ENCODE peak calls at places on chromosomes 1 and 21, in five cellular contexts. W, G, K, S and A are unnamed samples.

GRCh38 chr21:31686272-31686913 is 26.9 kb downstream of the SOD1 start:
- DNase-seq in W (no peak), G (no peak), K (no peak), S (no peak), A (no peak)

GRCh38 chr1:21534674-21535378 is 25.6 kb downstream of the ALPL start:
- DNase-seq in W (peak; percentile 57), G (peak; percentile 34), K (no peak), S (peak; percentile 33), A (peak; percentile 87)

GRCh38 chr21:45997495-45998275 is 16.1 kb downstream of the COL6A1 start:
- DNase-seq in W (no peak), G (no peak), K (no peak), S (no peak), A (no peak)

GRCh38 chr1:147379889-147380288 is 137.4 kb downstream of the CHD1L start:
- DNase-seq in W (no peak), G (no peak), K (no peak), S (no peak), A (no peak)

GRCh38 chr1:45979778-45980176 is 152.7 kb downstream of the PIK3R3 start:
- DNase-seq in W (no peak), G (no peak), K (no peak), S (no peak), A (no peak)

GRCh38 chr1:164611754-164612642 is 53.0 kb downstream of the PBX1 start:
- DNase-seq in W (peak; percentile 95), G (peak; percentile 89), K (peak; percentile 16), S (peak; percentile 62), A (peak; percentile 76)

GRCh38 chr1:108016451-108016920 is 51.5 kb upstream of the VAV3 start:
- DNase-seq in W (peak; percentile 98), G (peak; percentile 13), K (peak; percentile 38), S (no peak), A (peak; percentile 85)

GRCh38 chr1:100322436-100323211 is 29.7 kb upstream of the CDC14A start:
- DNase-seq in W (no peak), G (no peak), K (no peak), S (no peak), A (no peak)

GRCh38 chr1:247085310-247085709 is 6.7 kb upstream of the ZNF670 start:
- DNase-seq in W (no peak), G (no peak), K (no peak), S (no peak), A (no peak)

GRCh38 chr1:247336390-247336789 is 4.7 kb upstream of the ZNF496 start:
- DNase-seq in W (no peak), G (no peak), K (no peak), S (no peak), A (no peak)

DNA sequence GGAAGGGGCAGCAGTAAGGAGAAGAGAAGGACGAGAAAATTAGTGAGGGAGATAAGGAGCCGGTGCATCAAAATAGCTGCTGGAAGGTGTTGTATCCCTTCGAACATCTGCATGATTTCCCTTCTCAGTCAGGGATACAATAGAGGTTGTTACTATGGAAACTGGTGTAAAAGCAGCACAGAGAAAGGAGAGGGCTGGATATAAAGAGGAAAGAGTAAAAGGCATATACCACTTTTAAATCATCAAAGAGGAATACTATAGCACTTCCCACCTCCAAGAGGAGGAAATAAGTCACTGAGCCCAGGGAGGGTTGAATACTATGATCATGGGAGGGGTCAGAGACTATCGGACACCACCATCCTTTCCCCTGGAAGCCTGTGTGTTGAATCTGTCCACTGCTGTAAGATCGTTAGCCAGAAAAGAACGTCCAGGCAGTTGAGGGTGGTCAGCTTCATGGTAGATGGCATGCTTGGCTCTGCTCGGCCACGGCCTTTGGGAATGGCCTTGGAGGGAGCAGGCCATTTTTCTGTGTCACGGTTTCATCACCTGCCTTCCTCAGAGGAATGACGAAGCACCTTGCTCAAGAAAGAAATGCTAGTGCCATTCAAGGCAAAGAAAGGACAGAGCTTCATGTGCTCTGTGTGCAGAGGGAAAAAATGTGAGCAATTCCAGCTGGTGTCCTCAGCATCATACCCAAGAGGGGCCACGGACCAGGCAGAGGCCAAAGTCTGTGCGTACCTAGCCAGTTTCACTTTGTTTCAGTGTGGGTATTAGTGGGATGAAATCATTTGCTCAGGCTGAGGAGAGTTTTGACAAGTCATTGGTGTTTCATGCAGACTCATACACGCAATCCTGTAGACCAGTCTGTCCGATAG is 64.2 kb downstream of the IRF2BP2 start:
- DNase-seq in W (no peak), G (peak; percentile 42), K (no peak), S (no peak), A (no peak)
- H3K4me2 ChIP-seq in W (peak overlapping the region; percentile 30), G (no peak overlapping the region), K (peak overlapping the region; percentile 68), S (no peak overlapping the region), A (no peak overlapping the region)

DNA sequence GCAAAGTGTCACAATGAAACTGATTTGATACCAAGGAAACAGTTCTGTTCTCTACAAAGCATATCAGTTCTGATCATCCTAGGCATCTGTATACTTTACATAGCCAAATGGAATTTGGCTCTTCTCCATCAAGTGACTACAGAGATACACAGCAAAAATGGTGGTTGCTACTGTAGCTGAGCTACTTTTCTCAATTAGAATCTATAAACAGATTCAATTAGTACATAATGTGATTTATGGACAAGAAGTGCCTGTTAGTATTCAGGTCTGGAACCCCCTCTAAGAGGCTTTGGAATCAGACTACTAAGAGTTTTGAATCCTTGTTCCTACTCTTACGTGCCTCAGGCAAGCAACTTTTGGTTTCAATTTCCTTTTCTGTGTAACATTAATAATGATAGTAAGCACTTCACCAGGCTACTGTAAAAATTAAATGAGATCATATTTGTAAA is 25.5 kb downstream of the C21orf91 start:
- DNase-seq in W (peak; percentile 66), G (peak; percentile 8), K (peak; percentile 39), S (no peak), A (no peak)
- H3K4me2 ChIP-seq in W (peak overlapping the region; percentile 61), G (peak overlapping the region; percentile 35), K (peak overlapping the region; percentile 58), S (no peak overlapping the region), A (no peak overlapping the region)

GRCh38 chr21:26945916-26946315 is 21.0 kb downstream of the ADAMTS5 start:
- DNase-seq in W (peak; percentile 12), G (no peak), K (no peak), S (no peak), A (peak; percentile 7)
- H3K4me2 ChIP-seq in W (peak overlapping the region; percentile 38), G (no peak overlapping the region), K (no peak overlapping the region), S (no peak overlapping the region), A (no peak overlapping the region)

GRCh38 chr1:25502957-25503356 is 40.4 kb upstream of the LDLRAP1 start:
- DNase-seq in W (peak; percentile 65), G (peak; percentile 16), K (no peak), S (no peak), A (no peak)
- H3K4me2 ChIP-seq in W (no peak overlapping the region), G (no peak overlapping the region), K (peak overlapping the region; percentile 5), S (no peak overlapping the region), A (no peak overlapping the region)

DNA sequence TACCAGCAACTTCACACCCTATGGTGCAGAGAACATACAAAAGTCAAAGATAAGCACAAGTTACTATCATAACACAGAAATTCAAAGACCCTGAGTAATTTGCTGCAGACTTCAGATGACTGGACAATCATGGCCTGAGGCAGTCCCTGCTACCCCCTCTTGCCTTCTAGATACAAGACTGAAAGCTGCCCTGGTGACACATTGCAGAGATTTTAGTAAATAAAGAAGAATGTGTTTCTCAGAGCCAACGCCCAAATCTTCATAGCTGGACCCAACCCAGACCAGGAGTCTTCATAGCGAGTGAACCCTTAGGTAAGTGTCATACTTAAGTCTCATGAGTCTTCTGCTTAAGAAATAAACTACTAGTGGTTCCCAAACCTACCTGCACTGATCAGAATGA is 886 bp downstream of the PDZK1 start:
- DNase-seq in W (peak; percentile 60), G (no peak), K (no peak), S (no peak), A (no peak)
- H3K4me2 ChIP-seq in W (no peak overlapping the region), G (no peak overlapping the region), K (no peak overlapping the region), S (no peak overlapping the region), A (no peak overlapping the region)

DNA sequence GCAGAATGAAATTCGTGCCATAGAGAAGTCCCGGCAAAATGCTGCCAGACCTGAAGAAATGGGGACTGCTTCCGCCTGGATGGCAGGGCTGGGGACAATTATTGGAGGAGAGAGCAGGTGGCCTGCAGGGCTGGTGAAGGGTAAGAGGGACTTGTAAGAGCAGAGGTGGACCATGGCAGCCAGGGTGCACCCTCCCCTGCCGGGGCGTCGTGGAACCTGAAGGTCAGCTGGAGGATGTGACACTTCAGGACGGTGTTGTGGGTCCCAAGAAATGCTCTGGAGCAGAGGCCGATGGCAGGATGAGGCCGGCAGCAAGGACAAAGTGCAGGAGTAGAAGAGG is 40.3 kb downstream of the RIPK4 start:
- DNase-seq in W (no peak), G (no peak), K (no peak), S (no peak), A (no peak)
- H3K4me2 ChIP-seq in W (no peak overlapping the region), G (no peak overlapping the region), K (no peak overlapping the region), S (no peak overlapping the region), A (no peak overlapping the region)

GRCh38 chr1:214470132-214470531 is 81.3 kb downstream of the PTPN14 start:
- DNase-seq in W (no peak), G (no peak), K (no peak), S (no peak), A (no peak)

GRCh38 chr1:214466759-214467585 is 84.4 kb downstream of the PTPN14 start:
- DNase-seq in W (no peak), G (no peak), K (no peak), S (no peak), A (no peak)

GRCh38 chr1:214472362-214472761 is 79.0 kb downstream of the PTPN14 start:
- DNase-seq in W (peak; percentile 55), G (no peak), K (no peak), S (no peak), A (peak; percentile 76)

GRCh38 chr1:214471458-214471857 is 79.9 kb downstream of the PTPN14 start:
- DNase-seq in W (no peak), G (no peak), K (no peak), S (no peak), A (no peak)

GRCh38 chr1:214469290-214469689 is 82.1 kb downstream of the PTPN14 start:
- DNase-seq in W (no peak), G (no peak), K (no peak), S (no peak), A (no peak)
- H3K4me2 ChIP-seq in W (no peak overlapping the region), G (no peak overlapping the region), K (no peak overlapping the region), S (no peak overlapping the region), A (no peak overlapping the region)

GRCh38 chr1:180173451-180173850 is 18.8 kb downstream of the QSOX1 start:
- DNase-seq in W (no peak), G (no peak), K (no peak), S (no peak), A (no peak)
- H3K4me2 ChIP-seq in W (peak overlapping the region; percentile 7), G (no peak overlapping the region), K (no peak overlapping the region), S (no peak overlapping the region), A (no peak overlapping the region)

DNA sequence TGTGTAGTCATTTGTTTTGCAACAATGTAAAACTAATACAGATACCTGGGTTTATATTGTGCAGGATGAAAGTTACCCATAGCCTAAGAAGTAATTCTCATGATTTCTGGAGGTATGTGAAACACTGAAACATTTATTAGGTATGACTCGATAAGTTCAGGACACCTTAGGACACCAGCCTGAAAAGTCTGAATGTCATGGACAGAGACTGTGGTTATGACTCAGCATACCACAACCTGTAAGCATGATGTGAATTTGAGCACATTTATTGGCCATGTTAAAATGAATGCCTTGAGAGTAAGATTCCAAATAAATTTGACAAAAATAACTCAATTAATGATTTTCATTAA is 1471.7 kb upstream of the B3GALT2 start:
- DNase-seq in W (peak; percentile 87), G (no peak), K (no peak), S (no peak), A (no peak)
- H3K4me2 ChIP-seq in W (no peak overlapping the region), G (no peak overlapping the region), K (no peak overlapping the region), S (no peak overlapping the region), A (no peak overlapping the region)